ENCODE peak calls at places on chromosomes 13 and 19, in seven cellular contexts. One of them, this sample, is unnamed.

GRCh38 chr13:99974296-99974938 is 2.9 kb upstream of the ZIC5 start:
- DNase-seq in Peyer's patch: no peak
- DNase-seq in transverse colon: no peak
- DNase-seq in ovary: no peak
- DNase-seq in suprapubic skin: no peak
- DNase-seq in A549: no peak
- DNase-seq in adrenal gland: no peak
- DNase-seq in this sample: no peak

GRCh38 chr19:1102407-1103106 is 1.2 kb upstream of the GPX4 start:
- DNase-seq in Peyer's patch: no peak
- DNase-seq in transverse colon: peak; percentile 64
- DNase-seq in ovary: peak; percentile 66
- DNase-seq in suprapubic skin: no peak
- DNase-seq in A549: peak; percentile 94
- DNase-seq in adrenal gland: peak; percentile 87
- DNase-seq in this sample: peak; percentile 82

GRCh38 chr13:32674503-32674902 is 88.3 kb downstream of the PDS5B start:
- DNase-seq in Peyer's patch: no peak
- DNase-seq in transverse colon: no peak
- DNase-seq in ovary: no peak
- DNase-seq in suprapubic skin: no peak
- DNase-seq in A549: no peak
- DNase-seq in adrenal gland: no peak
- DNase-seq in this sample: no peak

GRCh38 chr19:39970424-39970673 is 616 bp upstream of the PSMC4 start:
- DNase-seq in Peyer's patch: no peak
- DNase-seq in transverse colon: no peak
- DNase-seq in ovary: no peak
- DNase-seq in suprapubic skin: no peak
- DNase-seq in A549: no peak
- DNase-seq in adrenal gland: no peak
- DNase-seq in this sample: no peak

GRCh38 chr19:51691122-51692064 is 1.7 kb upstream of the SPACA6 start:
- DNase-seq in Peyer's patch: no peak
- DNase-seq in transverse colon: no peak
- DNase-seq in ovary: peak; percentile 50
- DNase-seq in suprapubic skin: no peak
- DNase-seq in A549: peak; percentile 81
- DNase-seq in adrenal gland: no peak
- DNase-seq in this sample: no peak

GRCh38 chr13:41533676-41534075 is 76.3 kb downstream of the RGCC start:
- DNase-seq in Peyer's patch: no peak
- DNase-seq in transverse colon: no peak
- DNase-seq in ovary: no peak
- DNase-seq in suprapubic skin: peak; percentile 86
- DNase-seq in A549: no peak
- DNase-seq in adrenal gland: no peak
- DNase-seq in this sample: no peak

GRCh38 chr19:18770663-18771327 is 20.3 kb downstream of the COMP start:
- DNase-seq in Peyer's patch: no peak
- DNase-seq in transverse colon: no peak
- DNase-seq in ovary: no peak
- DNase-seq in suprapubic skin: no peak
- DNase-seq in A549: no peak
- DNase-seq in adrenal gland: no peak
- DNase-seq in this sample: no peak

GRCh38 chr13:40381935-40382764 is 284.3 kb downstream of the FOXO1 start:
- DNase-seq in Peyer's patch: no peak
- DNase-seq in transverse colon: no peak
- DNase-seq in ovary: no peak
- DNase-seq in suprapubic skin: peak; percentile 66
- DNase-seq in A549: no peak
- DNase-seq in adrenal gland: no peak
- DNase-seq in this sample: no peak

GRCh38 chr13:28333204-28333900 is 161.6 kb downstream of the FLT1 start:
- DNase-seq in Peyer's patch: no peak
- DNase-seq in transverse colon: no peak
- DNase-seq in ovary: no peak
- DNase-seq in suprapubic skin: no peak
- DNase-seq in A549: no peak
- DNase-seq in adrenal gland: no peak
- DNase-seq in this sample: no peak

GRCh38 chr19:29813665-29814064 is 1.9 kb downstream of the CCNE1 start:
- DNase-seq in Peyer's patch: no peak
- DNase-seq in transverse colon: no peak
- DNase-seq in ovary: no peak
- DNase-seq in suprapubic skin: no peak
- DNase-seq in A549: no peak
- DNase-seq in adrenal gland: no peak
- DNase-seq in this sample: no peak

GRCh38 chr13:86402500-86402899 is 603.3 kb upstream of the SLITRK6 start:
- DNase-seq in Peyer's patch: no peak
- DNase-seq in transverse colon: no peak
- DNase-seq in ovary: no peak
- DNase-seq in suprapubic skin: no peak
- DNase-seq in A549: no peak
- DNase-seq in adrenal gland: no peak
- DNase-seq in this sample: no peak

GRCh38 chr19:30492581-30492980 is 120.4 kb downstream of the ZNF536 start:
- DNase-seq in Peyer's patch: no peak
- DNase-seq in transverse colon: no peak
- DNase-seq in ovary: no peak
- DNase-seq in suprapubic skin: no peak
- DNase-seq in A549: no peak
- DNase-seq in adrenal gland: no peak
- DNase-seq in this sample: no peak

GRCh38 chr13:109180905-109181425 is 551.6 kb downstream of the MYO16 start:
- DNase-seq in Peyer's patch: no peak
- DNase-seq in transverse colon: no peak
- DNase-seq in ovary: no peak
- DNase-seq in suprapubic skin: no peak
- DNase-seq in A549: no peak
- DNase-seq in adrenal gland: no peak
- DNase-seq in this sample: no peak

GRCh38 chr19:1813197-1813836 is 1.2 kb upstream of the ATP8B3 start:
- DNase-seq in Peyer's patch: no peak
- DNase-seq in transverse colon: no peak
- DNase-seq in ovary: peak; percentile 31
- DNase-seq in suprapubic skin: no peak
- DNase-seq in A549: no peak
- DNase-seq in adrenal gland: peak; percentile 35
- DNase-seq in this sample: no peak

GRCh38 chr13:95337597-95337996 is 36.3 kb upstream of the ABCC4 start:
- DNase-seq in Peyer's patch: no peak
- DNase-seq in transverse colon: no peak
- DNase-seq in ovary: no peak
- DNase-seq in suprapubic skin: no peak
- DNase-seq in A549: no peak
- DNase-seq in adrenal gland: no peak
- DNase-seq in this sample: no peak

GRCh38 chr19:8513687-8514504 is at the start of gene ZNF414:
- DNase-seq in Peyer's patch: peak; percentile 99
- DNase-seq in transverse colon: peak; percentile 98
- DNase-seq in ovary: peak; percentile 98
- DNase-seq in suprapubic skin: peak; percentile 98
- DNase-seq in A549: peak; percentile 97
- DNase-seq in adrenal gland: peak; percentile 99
- DNase-seq in this sample: peak; percentile 98

GRCh38 chr19:2260341-2260751 is 4.1 kb upstream of the JSRP1 start:
- DNase-seq in Peyer's patch: peak; percentile 49
- DNase-seq in transverse colon: peak; percentile 46
- DNase-seq in ovary: no peak
- DNase-seq in suprapubic skin: no peak
- DNase-seq in A549: no peak
- DNase-seq in adrenal gland: no peak
- DNase-seq in this sample: no peak

GRCh38 chr13:56314755-56315154 is 826.0 kb upstream of the PRR20A start:
- DNase-seq in Peyer's patch: no peak
- DNase-seq in transverse colon: no peak
- DNase-seq in ovary: no peak
- DNase-seq in suprapubic skin: no peak
- DNase-seq in A549: no peak
- DNase-seq in adrenal gland: no peak
- DNase-seq in this sample: no peak

GRCh38 chr13:99085139-99085845 is 107.4 kb upstream of the DOCK9 start:
- DNase-seq in Peyer's patch: no peak
- DNase-seq in transverse colon: no peak
- DNase-seq in ovary: no peak
- DNase-seq in suprapubic skin: no peak
- DNase-seq in A549: no peak
- DNase-seq in adrenal gland: no peak
- DNase-seq in this sample: peak; percentile 5

GRCh38 chr19:858868-859843 is at the start of gene CFD:
- DNase-seq in Peyer's patch: peak; percentile 65
- DNase-seq in transverse colon: peak; percentile 62
- DNase-seq in ovary: peak; percentile 57
- DNase-seq in suprapubic skin: peak; percentile 91
- DNase-seq in A549: no peak
- DNase-seq in adrenal gland: no peak
- DNase-seq in this sample: no peak

GRCh38 chr19:38561053-38561606 is 56.6 kb downstream of the MAP4K1 start:
- DNase-seq in Peyer's patch: no peak
- DNase-seq in transverse colon: no peak
- DNase-seq in ovary: no peak
- DNase-seq in suprapubic skin: no peak
- DNase-seq in A549: no peak
- DNase-seq in adrenal gland: no peak
- DNase-seq in this sample: no peak

GRCh38 chr13:114311387-114311786 is 2.9 kb upstream of the CHAMP1 start:
- DNase-seq in Peyer's patch: no peak
- DNase-seq in transverse colon: no peak
- DNase-seq in ovary: no peak
- DNase-seq in suprapubic skin: no peak
- DNase-seq in A549: no peak
- DNase-seq in adrenal gland: no peak
- DNase-seq in this sample: no peak

GRCh38 chr13:46598140-46598819 is 45.3 kb downstream of the LRCH1 start:
- DNase-seq in Peyer's patch: no peak
- DNase-seq in transverse colon: no peak
- DNase-seq in ovary: no peak
- DNase-seq in suprapubic skin: no peak
- DNase-seq in A549: no peak
- DNase-seq in adrenal gland: no peak
- DNase-seq in this sample: no peak

GRCh38 chr19:11058246-11059030 is 30.8 kb upstream of the LDLR start:
- DNase-seq in Peyer's patch: no peak
- DNase-seq in transverse colon: no peak
- DNase-seq in ovary: no peak
- DNase-seq in suprapubic skin: no peak
- DNase-seq in A549: no peak
- DNase-seq in adrenal gland: no peak
- DNase-seq in this sample: no peak

GRCh38 chr19:11054628-11055027 is 34.6 kb upstream of the LDLR start:
- DNase-seq in Peyer's patch: no peak
- DNase-seq in transverse colon: no peak
- DNase-seq in ovary: no peak
- DNase-seq in suprapubic skin: no peak
- DNase-seq in A549: no peak
- DNase-seq in adrenal gland: no peak
- DNase-seq in this sample: no peak

GRCh38 chr19:11052391-11052790 is 36.9 kb upstream of the LDLR start:
- DNase-seq in Peyer's patch: no peak
- DNase-seq in transverse colon: no peak
- DNase-seq in ovary: no peak
- DNase-seq in suprapubic skin: no peak
- DNase-seq in A549: no peak
- DNase-seq in adrenal gland: no peak
- DNase-seq in this sample: no peak

GRCh38 chr19:11050323-11051114 is 38.7 kb upstream of the LDLR start:
- DNase-seq in Peyer's patch: no peak
- DNase-seq in transverse colon: no peak
- DNase-seq in ovary: no peak
- DNase-seq in suprapubic skin: no peak
- DNase-seq in A549: no peak
- DNase-seq in adrenal gland: no peak
- DNase-seq in this sample: no peak

GRCh38 chr19:11054200-11054599 is 35.1 kb upstream of the LDLR start:
- DNase-seq in Peyer's patch: no peak
- DNase-seq in transverse colon: no peak
- DNase-seq in ovary: no peak
- DNase-seq in suprapubic skin: no peak
- DNase-seq in A549: no peak
- DNase-seq in adrenal gland: no peak
- DNase-seq in this sample: no peak
- H3K9me3 ChIP-seq in Peyer's patch: no peaks in the 10 kb centered on the region
- H3K9me3 ChIP-seq in transverse colon: no peaks in the 10 kb centered on the region
- H3K9me3 ChIP-seq in ovary: no peaks in the 10 kb centered on the region
- H3K9me3 ChIP-seq in suprapubic skin: no peaks in the 10 kb centered on the region
- H3K9me3 ChIP-seq in A549: no peaks in the 10 kb centered on the region
- H3K9me3 ChIP-seq in adrenal gland: no peaks in the 10 kb centered on the region
- H3K9me3 ChIP-seq in this sample: no peaks in the 10 kb centered on the region

GRCh38 chr19:53977429-53977990 is 13.9 kb upstream of the CACNG6 start:
- DNase-seq in Peyer's patch: no peak
- DNase-seq in transverse colon: peak; percentile 70
- DNase-seq in ovary: peak; percentile 43
- DNase-seq in suprapubic skin: no peak
- DNase-seq in A549: peak; percentile 96
- DNase-seq in adrenal gland: peak; percentile 81
- DNase-seq in this sample: peak; percentile 75
- TF ChIP-seq POLR2A in Peyer's patch: no peak
- TF ChIP-seq POLR2A in transverse colon: no peak
- TF ChIP-seq POLR2A in ovary: no peak
- TF ChIP-seq POLR2A in suprapubic skin: no peak
- TF ChIP-seq POLR2A in A549: no peak
- TF ChIP-seq POLR2A in adrenal gland: no peak
- TF ChIP-seq POLR2A in this sample: no peak

GRCh38 chr19:44258835-44259413 is 762 bp upstream of the ZNF233 start:
- DNase-seq in Peyer's patch: no peak
- DNase-seq in transverse colon: no peak
- DNase-seq in ovary: no peak
- DNase-seq in suprapubic skin: no peak
- DNase-seq in A549: no peak
- DNase-seq in adrenal gland: no peak
- DNase-seq in this sample: no peak
- H3K9me3 ChIP-seq in Peyer's patch: peaks cover 38% of the 10 kb centered on the region
- H3K9me3 ChIP-seq in transverse colon: peaks cover 35% of the 10 kb centered on the region
- H3K9me3 ChIP-seq in ovary: peaks cover 6% of the 10 kb centered on the region
- H3K9me3 ChIP-seq in suprapubic skin: peaks cover 51% of the 10 kb centered on the region
- H3K9me3 ChIP-seq in A549: peaks cover 61% of the 10 kb centered on the region
- H3K9me3 ChIP-seq in adrenal gland: peaks cover 15% of the 10 kb centered on the region
- H3K9me3 ChIP-seq in this sample: no peaks in the 10 kb centered on the region

DNA sequence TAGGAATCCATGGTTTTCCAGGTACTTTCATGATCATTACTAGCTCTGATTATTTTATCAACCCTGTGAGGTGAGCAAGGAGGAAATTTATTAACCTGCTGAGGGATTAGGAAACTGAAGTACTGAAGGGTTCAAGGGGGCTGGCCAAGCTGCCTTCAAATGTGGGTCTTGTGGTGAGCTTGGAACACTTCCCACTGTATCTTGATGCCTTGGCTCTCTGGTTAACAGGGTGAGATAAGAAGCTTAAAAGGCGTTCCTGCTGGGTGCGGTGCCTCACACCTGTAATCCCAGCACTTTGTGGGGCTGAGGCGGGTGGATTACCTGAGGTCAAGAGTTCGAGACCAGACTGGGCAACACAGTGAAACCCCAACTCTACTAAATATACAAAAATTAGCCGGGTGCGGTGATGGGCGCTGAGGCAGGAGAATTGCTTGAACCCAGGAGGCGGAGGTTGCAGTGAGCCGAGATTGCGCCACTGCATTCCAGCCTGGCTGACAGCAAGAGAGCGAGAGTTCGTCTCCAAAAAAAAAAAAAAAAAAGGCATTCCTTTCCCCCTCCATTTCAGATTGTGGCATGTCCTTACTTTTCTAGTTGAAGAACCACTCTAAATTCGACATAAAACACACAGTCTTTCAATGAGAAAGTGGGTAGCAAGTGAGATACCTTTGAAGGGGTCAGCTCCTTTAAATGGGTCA is 70.2 kb downstream of the KLF2 start:
- DNase-seq in Peyer's patch: peak; percentile 13
- DNase-seq in transverse colon: no peak
- DNase-seq in ovary: no peak
- DNase-seq in suprapubic skin: no peak
- DNase-seq in A549: no peak
- DNase-seq in adrenal gland: no peak
- DNase-seq in this sample: no peak
- TF ChIP-seq POLR2A in Peyer's patch: no peak
- TF ChIP-seq POLR2A in transverse colon: no peak
- TF ChIP-seq POLR2A in ovary: no peak
- TF ChIP-seq POLR2A in suprapubic skin: no peak
- TF ChIP-seq POLR2A in A549: no peak
- TF ChIP-seq POLR2A in adrenal gland: no peak
- TF ChIP-seq POLR2A in this sample: no peak

This sample was measured in body of pancreas.